ENCODE peak calls at places on chromosomes 12 and 14, in eight cellular contexts. R is GM23338; P is NCI-H1092 treated with DMSO at 0.1 percent for 48 hours; F is stimulated activated CD4-positive, alpha-beta T cell treated with anti-CD3 and anti-CD28 coated beads, Interleukin-12 subunit alpha, Interleukin-12 subunit beta, amount 100 ng/mL, for 4 hours; I is activated CD4-positive, alpha-beta T cell treated with anti-CD3 and anti-CD28 coated beads, Interleukin-2, amount 50 U/mL, for 4 hours; E is Caco-2; J is Karpas-422; N is HTR-8/SVneo. K is an unnamed sample.

GRCh38 chr12:103857164-103857563 is 16.1 kb upstream of the NT5DC3 start:
- DNase-seq in R (no peak), P (no peak), F (no peak), I (no peak), E (no peak), J (no peak), N (no peak), K (no peak)

GRCh38 chr12:47758584-47758833 is 171 bp downstream of the RAPGEF3 start:
- DNase-seq in R (no peak), P (no peak), F (no peak), I (no peak), E (no peak), J (no peak), N (no peak), K (no peak)

GRCh38 chr12:121915841-121916321 is 2.5 kb upstream of the CFAP251 start:
- DNase-seq in R (no peak), P (no peak), F (no peak), I (no peak), E (no peak), J (no peak), N (no peak), K (peak; percentile 1)

GRCh38 chr12:56957229-56958052 is at the start of gene RDH16:
- DNase-seq in R (no peak), P (no peak), F (no peak), I (no peak), E (peak; percentile 16), J (no peak), N (no peak), K (peak; percentile 12)

GRCh38 chr14:95876769-95877490 is at the start of gene TUNAR:
- DNase-seq in R (peak; percentile 79), P (peak; percentile 45), F (no peak), I (no peak), E (no peak), J (no peak), N (no peak), K (no peak)

GRCh38 chr14:102218688-102219087 is 79.0 kb downstream of the WDR20 start:
- DNase-seq in R (no peak), P (no peak), F (no peak), I (no peak), E (no peak), J (no peak), N (no peak), K (no peak)

GRCh38 chr14:79325071-79325470 is 886.2 kb downstream of the DIO2 start:
- DNase-seq in R (no peak), P (peak; percentile 12), F (no peak), I (no peak), E (no peak), J (no peak), N (no peak), K (no peak)

GRCh38 chr14:105249175-105250007 is 1.1 kb downstream of the BTBD6 start:
- DNase-seq in R (peak; percentile 52), P (no peak), F (no peak), I (no peak), E (peak; percentile 44), J (no peak), N (no peak), K (no peak)

GRCh38 chr12:10186299-10186698 is 7.5 kb downstream of the TMEM52B start:
- DNase-seq in R (no peak), P (no peak), F (no peak), I (no peak), E (no peak), J (no peak), N (no peak), K (no peak)

GRCh38 chr14:21024668-21025373 is at the start of gene NDRG2:
- DNase-seq in R (peak; percentile 95), P (peak; percentile 25), F (peak; percentile 68), I (peak; percentile 68), E (peak; percentile 86), J (no peak), N (peak; percentile 63), K (peak; percentile 5)

GRCh38 chr12:67025543-67026114 is 243.5 kb upstream of the CAND1 start:
- DNase-seq in R (peak; percentile 75), P (peak; percentile 43), F (peak; percentile 50), I (peak; percentile 39), E (peak; percentile 70), J (peak; percentile 82), N (peak; percentile 54), K (peak; percentile 24)

GRCh38 chr12:126492181-126492580 is 1426.9 kb downstream of the AACS start:
- DNase-seq in R (peak; percentile 4), P (no peak), F (no peak), I (no peak), E (no peak), J (no peak), N (no peak), K (no peak)

GRCh38 chr12:3204143-3204542 is 127.0 kb downstream of the TSPAN9 start:
- DNase-seq in R (peak; percentile 31), P (no peak), F (no peak), I (no peak), E (no peak), J (peak; percentile 68), N (no peak), K (peak; percentile 34)

GRCh38 chr12:91954326-91954725 is 191.3 kb downstream of the BTG1 start:
- DNase-seq in R (no peak), P (no peak), F (no peak), I (no peak), E (no peak), J (no peak), N (no peak), K (no peak)

GRCh38 chr14:71290301-71290700 is 383.0 kb downstream of the PCNX1 start:
- DNase-seq in R (peak; percentile 17), P (no peak), F (no peak), I (no peak), E (no peak), J (no peak), N (no peak), K (no peak)

GRCh38 chr14:71651228-71651627 is 281.0 kb upstream of the RGS6 start:
- DNase-seq in R (no peak), P (no peak), F (no peak), I (no peak), E (no peak), J (no peak), N (peak; percentile 19), K (no peak)

GRCh38 chr14:87896393-87897380 is 96.3 kb downstream of the GALC start:
- DNase-seq in R (peak; percentile 81), P (peak; percentile 56), F (no peak), I (no peak), E (peak; percentile 46), J (peak; percentile 93), N (peak; percentile 15), K (peak; percentile 55)

GRCh38 chr12:50099302-50100008 is 4.4 kb upstream of the GPD1 start:
- DNase-seq in R (no peak), P (no peak), F (no peak), I (no peak), E (no peak), J (no peak), N (no peak), K (no peak)

GRCh38 chr12:1915082-1915968 is 3.1 kb downstream of the CACNA2D4 start:
- DNase-seq in R (no peak), P (no peak), F (no peak), I (no peak), E (no peak), J (no peak), N (no peak), K (no peak)

GRCh38 chr12:49626836-49627235 is 3.5 kb downstream of the PRPF40B start:
- DNase-seq in R (no peak), P (no peak), F (no peak), I (no peak), E (no peak), J (no peak), N (no peak), K (no peak)

GRCh38 chr12:127334924-127335644 is 931.9 kb upstream of the TMEM132C start:
- DNase-seq in R (no peak), P (no peak), F (no peak), I (no peak), E (no peak), J (no peak), N (no peak), K (no peak)

GRCh38 chr12:112686373-112686772 is 105.2 kb upstream of the RPH3A start:
- DNase-seq in R (no peak), P (no peak), F (no peak), I (no peak), E (no peak), J (peak; percentile 39), N (no peak), K (no peak)

GRCh38 chr14:60646202-60646886 is 2.9 kb downstream of the SIX1 start:
- DNase-seq in R (peak; percentile 78), P (no peak), F (no peak), I (no peak), E (no peak), J (no peak), N (no peak), K (no peak)

GRCh38 chr14:100619382-100620305 is 32.4 kb upstream of the BEGAIN start:
- DNase-seq in R (no peak), P (no peak), F (no peak), I (no peak), E (no peak), J (no peak), N (no peak), K (peak; percentile 48)

GRCh38 chr14:104405566-104406226 is 173.9 kb upstream of the C14orf180 start:
- DNase-seq in R (no peak), P (no peak), F (no peak), I (no peak), E (no peak), J (no peak), N (no peak), K (no peak)

GRCh38 chr12:49093746-49094103 is 876 bp downstream of the DHH start:
- DNase-seq in R (peak; percentile 38), P (no peak), F (no peak), I (no peak), E (no peak), J (no peak), N (no peak), K (no peak)

GRCh38 chr12:109777544-109777943 is 55.7 kb downstream of the TRPV4 start:
- DNase-seq in R (peak; percentile 52), P (no peak), F (no peak), I (peak; percentile 10), E (peak; percentile 43), J (peak; percentile 96), N (peak; percentile 82), K (no peak)